ENCODE peak calls at places on chromosomes 7 and 10, in ten cellular contexts. B is fibroblast of lung, E is PC-9, G is GM23338, Q is HCT116, C is mammary epithelial cell, M is PC-3, V is DND-41, R is IMR-90, L is MM.1S. X is an unnamed sample.

GRCh38 chr7:135177021-135177696 is 6.7 kb upstream of the CYREN start:
- DNase-seq in E (peak), M (peak), B (no peak), C (peak), G (peak), L (no peak), V (no peak), R (no peak), Q (no peak), X (no peak)

GRCh38 chr7:77565917-77566316 is 28.8 kb downstream of the PTPN12 start:
- DNase-seq in Q (no peak), L (no peak), G (no peak), M (peak), R (peak), C (peak), V (no peak), E (no peak), B (peak), X (no peak)

GRCh38 chr10:34957531-34957930 is 132.6 kb downstream of the CUL2 start:
- DNase-seq in G (no peak), M (no peak), L (no peak), R (no peak), Q (no peak), C (no peak), E (no peak), V (no peak), B (no peak), X (no peak)

GRCh38 chr7:73774923-73775322 is 4.9 kb upstream of the CLDN3 start:
- DNase-seq in E (no peak), Q (no peak), B (peak), L (no peak), C (peak), R (peak), G (no peak), V (no peak), M (peak), X (no peak)

GRCh38 chr7:18610331-18610948 is 114.9 kb downstream of the HDAC9 start:
- DNase-seq in V (no peak), Q (peak), C (peak), G (peak), R (peak), M (peak), B (peak), E (peak), L (peak), X (peak)

GRCh38 chr7:140605337-140605736 is 35.3 kb downstream of the DENND2A start:
- DNase-seq in R (peak), L (no peak), Q (no peak), G (peak), M (peak), V (no peak), B (peak), E (no peak), C (no peak), X (no peak)

GRCh38 chr7:46932656-46933424 is 649.1 kb downstream of the TNS3 start:
- DNase-seq in V (no peak), Q (no peak), B (peak), R (peak), E (peak), C (peak), L (no peak), G (peak), M (peak), X (no peak)

GRCh38 chr7:124032369-124033092 is at the start of gene TMEM229A:
- DNase-seq in G (peak), R (peak), V (no peak), Q (no peak), C (peak), B (peak), M (peak), L (peak), E (no peak), X (no peak)

GRCh38 chr10:43192824-43193223 is 54.6 kb downstream of the CSGALNACT2 start:
- DNase-seq in V (no peak), B (no peak), E (no peak), C (no peak), G (no peak), M (no peak), L (no peak), Q (no peak), R (no peak), X (no peak)

DNA sequence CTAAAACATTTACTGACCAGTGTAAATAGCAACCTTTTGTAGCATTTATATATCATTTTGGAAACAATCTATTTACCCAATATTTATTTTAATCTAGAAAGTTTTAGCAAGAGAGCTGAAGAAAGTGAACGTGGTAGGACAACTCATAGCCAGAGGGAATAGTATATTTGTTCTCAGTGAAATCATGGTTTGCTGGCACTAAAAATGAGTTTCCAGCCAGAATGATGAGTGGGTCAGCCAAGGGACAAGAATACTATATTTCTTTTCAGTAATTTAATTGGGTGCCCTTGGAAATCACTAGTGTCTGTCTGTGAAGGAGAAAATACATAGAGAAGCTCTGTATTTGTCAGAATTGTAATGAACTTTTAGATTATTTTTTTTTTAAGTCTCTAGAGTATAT is 74.9 kb downstream of the MINPP1 start:
- DNase-seq in C (no peak), L (no peak), G (no peak), M (peak), R (peak), V (no peak), E (no peak), Q (no peak), B (peak), X (no peak)
- H3K4me3 ChIP-seq in C (no peak), L (no peak), G (no peak), M (peak), R (no peak), V (no peak), E (no peak), Q (no peak), B (no peak), X (no peak)

DNA sequence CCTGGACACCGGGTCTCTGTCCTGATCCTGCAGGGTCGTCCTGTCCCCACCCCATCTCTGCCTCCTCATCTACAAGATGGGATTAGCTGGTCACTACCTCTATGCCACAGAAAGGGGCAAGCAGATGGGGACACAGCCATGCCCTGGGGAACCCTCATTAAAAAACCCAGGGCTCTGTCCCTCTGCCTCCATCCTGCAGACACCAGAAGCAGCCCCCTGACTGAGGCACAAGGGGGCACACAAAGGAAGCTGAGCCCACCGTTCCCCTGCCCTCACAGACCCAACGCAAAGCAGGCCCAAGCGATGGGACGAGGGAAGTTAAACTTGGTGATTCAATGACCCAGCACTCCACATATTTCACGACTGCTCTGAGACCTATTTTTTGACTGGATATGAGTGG is 142.4 kb downstream of the TCERG1L start:
- DNase-seq in R (no peak), M (no peak), B (no peak), G (no peak), Q (no peak), L (no peak), E (no peak), V (no peak), C (no peak), X (no peak)
- H2AFZ ChIP-seq in R (no peak), M (no peak), B (no peak), G (no peak), Q (no peak), L (no peak), E (no peak), V (no peak), C (no peak), X (no peak)

DNA sequence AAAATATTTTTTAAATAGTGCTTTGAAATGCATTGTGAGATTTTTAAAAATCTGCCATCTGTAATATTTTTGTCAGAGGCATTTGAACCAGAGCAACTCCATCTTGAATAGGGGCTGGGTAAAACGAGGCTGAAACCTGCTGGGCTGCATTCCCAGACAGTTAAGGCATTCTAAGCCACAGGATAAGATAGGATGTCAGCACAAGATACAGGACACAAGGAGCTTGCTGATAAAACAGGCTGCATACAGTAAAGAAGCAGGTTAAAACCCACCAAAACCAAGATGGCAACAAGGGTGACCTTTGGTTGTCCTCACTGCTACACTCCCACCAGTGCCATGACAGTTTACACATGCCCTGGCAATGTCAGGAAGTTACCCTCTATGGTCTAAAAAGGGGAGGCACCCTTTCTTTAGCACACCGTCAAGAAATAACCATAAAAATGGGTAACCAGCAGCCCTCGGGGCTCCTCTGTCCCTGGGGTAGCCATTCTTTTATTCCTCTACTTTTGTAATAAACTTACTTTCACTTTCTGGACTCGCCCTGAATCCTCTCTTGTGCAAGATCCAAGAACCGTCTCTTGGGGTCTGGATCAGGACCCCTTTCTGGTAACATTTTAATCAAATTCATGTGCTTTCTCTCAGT is 273.7 kb downstream of the SEMA3D start:
- DNase-seq in G (peak), E (peak), Q (no peak), L (no peak), M (peak), C (no peak), V (no peak), B (peak), R (no peak), X (no peak)
- H3K4me3 ChIP-seq in G (no peak), E (no peak), Q (no peak), L (no peak), M (no peak), C (no peak), V (no peak), B (no peak), R (no peak), X (no peak)

GRCh38 chr7:469591-469961 is 50.1 kb downstream of the PDGFA start:
- DNase-seq in L (no peak), G (no peak), V (no peak), C (no peak), Q (no peak), B (no peak), E (no peak), R (no peak), M (no peak), X (no peak)
- H2AFZ ChIP-seq in L (no peak), G (no peak), V (no peak), C (no peak), Q (no peak), B (no peak), E (no peak), R (no peak), M (no peak), X (no peak)

DNA sequence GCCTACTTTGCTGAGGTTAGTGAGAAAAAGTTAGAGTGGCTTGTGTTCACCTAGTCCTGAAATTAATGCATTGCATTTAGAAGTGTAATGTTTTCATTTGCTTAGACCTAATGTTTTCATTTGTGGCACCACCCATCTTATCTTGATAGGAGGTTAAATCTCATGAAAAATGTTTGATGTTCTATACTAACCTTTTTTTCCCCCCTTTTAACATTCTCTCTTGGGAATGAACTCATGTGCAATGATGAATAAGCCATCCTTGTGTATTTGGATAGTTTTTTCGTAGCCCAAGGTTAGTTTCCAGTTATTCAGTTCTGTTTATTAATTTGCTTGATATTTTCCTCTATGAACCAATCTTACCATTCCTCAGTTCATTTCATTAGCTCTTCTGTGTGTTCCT is 2.8 kb downstream of the FHIP2A start:
- DNase-seq in B (peak), M (no peak), C (no peak), E (no peak), V (no peak), Q (no peak), L (no peak), R (peak), G (no peak), X (no peak)
- H3K4me3 ChIP-seq in B (peak), M (no peak), C (no peak), E (peak), V (no peak), Q (no peak), L (no peak), R (no peak), G (no peak), X (no peak)

DNA sequence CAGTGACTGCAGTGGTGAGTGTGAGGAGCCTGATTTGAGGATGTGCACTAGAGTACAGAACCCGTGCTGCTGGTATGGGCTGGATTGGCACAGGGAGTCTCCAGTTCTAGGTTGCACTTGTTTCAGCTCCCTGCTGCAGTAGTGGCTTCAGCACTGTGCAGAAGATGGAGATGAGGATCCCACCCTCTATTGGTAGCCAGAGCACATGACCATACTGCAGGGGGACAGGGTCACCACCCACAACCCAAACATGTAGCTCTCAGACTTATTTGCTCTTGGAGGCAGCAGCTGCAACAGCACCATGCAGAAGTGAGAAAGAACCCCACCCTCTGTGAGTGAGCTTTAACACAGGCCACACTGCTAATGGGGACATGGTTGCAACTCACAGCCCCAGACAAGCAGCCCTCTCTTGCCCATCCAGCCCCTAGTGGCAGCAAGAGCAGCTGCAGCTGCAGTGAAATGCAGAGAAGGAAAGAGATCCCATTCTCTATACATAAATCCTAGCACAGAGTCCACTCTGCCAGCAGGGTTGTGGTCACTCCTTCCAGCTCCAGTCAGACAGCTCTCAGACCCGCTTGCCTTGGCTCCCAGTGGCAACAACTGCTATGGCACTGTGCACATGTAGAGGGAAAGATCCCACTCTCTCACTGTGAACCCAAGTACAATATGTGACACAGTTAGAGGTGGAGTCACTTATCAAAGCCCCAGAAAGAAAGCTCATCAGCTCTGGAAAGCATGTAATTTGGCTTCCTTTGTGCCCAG is 51.4 kb upstream of the SCIN start:
- DNase-seq in Q (no peak), E (peak), L (peak), R (no peak), M (peak), B (peak), V (no peak), G (peak), C (peak), X (no peak)
- H2AFZ ChIP-seq in Q (no peak), E (no peak), L (no peak), R (no peak), M (no peak), B (no peak), V (no peak), G (peak), C (no peak), X (no peak)

GRCh38 chr10:106728232-106728631 is 436.3 kb downstream of the SORCS1 start:
- DNase-seq in G (no peak), E (no peak), Q (no peak), C (no peak), L (no peak), B (no peak), R (no peak), M (no peak), V (no peak), X (no peak)
- H3K4me3 ChIP-seq in G (no peak), E (no peak), Q (no peak), C (no peak), L (no peak), B (no peak), R (no peak), M (no peak), V (no peak), X (no peak)

GRCh38 chr10:21510218-21511070 is 15.0 kb downstream of the SKIDA1 start:
- DNase-seq in L (no peak), R (no peak), G (peak), V (no peak), M (no peak), B (peak), Q (no peak), E (no peak), C (no peak), X (no peak)
- H2AFZ ChIP-seq in L (no peak), R (peak), G (no peak), V (no peak), M (no peak), B (peak), Q (no peak), E (no peak), C (peak), X (no peak)

X was measured in OCI-LY7.